ENCODE peak calls at places on chromosomes 16 and 17, in four cellular contexts. S is tibial artery, E is EL, H is heart right ventricle. L is an unnamed sample.

GRCh38 chr17:28959471-28959871 is 8.2 kb upstream of the PHF12 start:
- DNase-seq in S (peak; percentile 49), E (no peak), H (no peak), L (no peak)

GRCh38 chr17:45288825-45289224 is 26.9 kb upstream of the SPATA32 start:
- DNase-seq in S (no peak), E (no peak), H (peak; percentile 55), L (no peak)

GRCh38 chr17:17823433-17824118 is 13.2 kb downstream of the SREBF1 start:
- DNase-seq in S (peak; percentile 96), E (peak; percentile 88), H (peak; percentile 83), L (peak; percentile 83)

GRCh38 chr17:31660684-31661083 is 198.4 kb downstream of the COPRS start:
- DNase-seq in S (no peak), E (no peak), H (no peak), L (no peak)

GRCh38 chr16:58428621-58429557 is 36.6 kb downstream of the GINS3 start:
- DNase-seq in S (no peak), E (peak; percentile 43), H (no peak), L (peak; percentile 33)

GRCh38 chr17:55813944-55814343 is 63.1 kb downstream of the PCTP start:
- DNase-seq in S (no peak), E (no peak), H (no peak), L (no peak)

GRCh38 chr16:56812884-56813283 is 52.1 kb upstream of the SLC12A3 start:
- DNase-seq in S (no peak), E (peak; percentile 62), H (no peak), L (peak; percentile 63)

GRCh38 chr17:35243459-35244204 is 760 bp downstream of the SLFN5 start:
- DNase-seq in S (peak; percentile 83), E (peak; percentile 74), H (peak; percentile 55), L (peak; percentile 74)

GRCh38 chr16:3152273-3153076 is 17.6 kb downstream of the ZNF213 start:
- DNase-seq in S (peak; percentile 95), E (peak; percentile 93), H (peak; percentile 90), L (peak; percentile 95)

GRCh38 chr17:82461827-82462524 is 3.4 kb downstream of the NARF start:
- DNase-seq in S (no peak), E (no peak), H (no peak), L (peak; percentile 18)

GRCh38 chr16:58499615-58500328 is at the start of gene NDRG4:
- DNase-seq in S (peak; percentile 64), E (peak; percentile 91), H (peak; percentile 58), L (peak; percentile 93)

GRCh38 chr16:87829123-87829980 is 40.0 kb downstream of the SLC7A5 start:
- DNase-seq in S (no peak), E (no peak), H (no peak), L (no peak)

GRCh38 chr16:82192665-82193064 is 22.6 kb upstream of the MPHOSPH6 start:
- DNase-seq in S (no peak), E (peak; percentile 70), H (no peak), L (peak; percentile 83)

GRCh38 chr17:62986549-62986948 is 20.5 kb downstream of the TANC2 start:
- DNase-seq in S (no peak), E (no peak), H (no peak), L (no peak)

GRCh38 chr16:57534881-57535658 is 1.3 kb downstream of the CCDC102A start:
- DNase-seq in S (peak; percentile 70), E (no peak), H (peak; percentile 38), L (no peak)

GRCh38 chr17:52536466-52536865 is 378.0 kb upstream of the CA10 start:
- DNase-seq in S (no peak), E (no peak), H (peak; percentile 32), L (no peak)

GRCh38 chr17:72560303-72561247 is 439.8 kb downstream of the SOX9 start:
- DNase-seq in S (no peak), E (peak; percentile 51), H (no peak), L (peak; percentile 55)

GRCh38 chr16:78750611-78751010 is 651.2 kb downstream of the WWOX start:
- DNase-seq in S (no peak), E (no peak), H (no peak), L (no peak)

GRCh38 chr16:14131774-14132695 is 60.9 kb downstream of the MRTFB start:
- DNase-seq in S (no peak), E (no peak), H (no peak), L (peak; percentile 37)

GRCh38 chr17:59804910-59805381 is 87.8 kb downstream of the TUBD1 start:
- DNase-seq in S (no peak), E (no peak), H (no peak), L (no peak)

GRCh38 chr16:51465026-51465425 is 314.0 kb upstream of the SALL1 start:
- DNase-seq in S (no peak), E (peak; percentile 37), H (no peak), L (peak; percentile 70)

GRCh38 chr17:74156878-74157277 is 46.6 kb upstream of the RPL38 start:
- DNase-seq in S (no peak), E (no peak), H (no peak), L (no peak)

GRCh38 chr17:31627960-31628359 is 231.1 kb downstream of the COPRS start:
- DNase-seq in S (no peak), E (peak; percentile 91), H (no peak), L (no peak)

GRCh38 chr16:21713549-21714368 is 50.0 kb downstream of the OTOA start:
- DNase-seq in S (no peak), E (no peak), H (no peak), L (no peak)

GRCh38 chr17:19728114-19728495 is 11.7 kb upstream of the SLC47A2 start:
- DNase-seq in S (peak; percentile 94), E (peak; percentile 57), H (peak; percentile 77), L (peak; percentile 44)

GRCh38 chr17:39605492-39606433 is 2.0 kb downstream of the NEUROD2 start:
- DNase-seq in S (no peak), E (no peak), H (no peak), L (peak; percentile 16)

GRCh38 chr17:76370261-76370993 is 14.0 kb upstream of the SPHK1 start:
- DNase-seq in S (peak; percentile 84), E (peak; percentile 98), H (peak; percentile 87), L (peak; percentile 95)

GRCh38 chr17:80855968-80856862 is 135.4 kb upstream of the CHMP6 start:
- DNase-seq in S (peak; percentile 87), E (peak; percentile 99), H (peak; percentile 36), L (peak; percentile 96)

GRCh38 chr16:88764080-88764479 is 20.9 kb downstream of the PIEZO1 start:
- DNase-seq in S (no peak), E (no peak), H (no peak), L (no peak)

GRCh38 chr16:57092786-57093301 is 461 bp downstream of the CPNE2 start:
- DNase-seq in S (no peak), E (peak; percentile 40), H (no peak), L (peak; percentile 32)

GRCh38 chr17:82242977-82243647 is 14.3 kb downstream of the SLC16A3 start:
- DNase-seq in S (peak; percentile 95), E (peak; percentile 73), H (peak; percentile 67), L (peak; percentile 75)

GRCh38 chr17:36722903-36723263 is 121.5 kb downstream of the MRM1 start:
- DNase-seq in S (no peak), E (no peak), H (no peak), L (no peak)

GRCh38 chr16:3009568-3010390 is 2.9 kb upstream of the CLDN9 start:
- DNase-seq in S (no peak), E (no peak), H (no peak), L (peak; percentile 67)

GRCh38 chr17:81582341-81582740 is 30.2 kb upstream of the FAAP100 start:
- DNase-seq in S (no peak), E (peak; percentile 70), H (no peak), L (peak; percentile 68)

GRCh38 chr17:27996157-27997043 is 46.1 kb upstream of the NLK start:
- DNase-seq in S (no peak), E (no peak), H (no peak), L (no peak)

GRCh38 chr16:10921536-10922327 is 20.5 kb downstream of the DEXI start:
- DNase-seq in S (no peak), E (peak; percentile 9), H (no peak), L (peak; percentile 19)

GRCh38 chr16:84175351-84176081 is 11.3 kb downstream of the TAF1C start:
- DNase-seq in S (no peak), E (no peak), H (no peak), L (peak; percentile 52)

GRCh38 chr16:56277040-56277439 is 85.8 kb downstream of the GNAO1 start:
- DNase-seq in S (peak; percentile 53), E (no peak), H (no peak), L (no peak)

L was measured in kidney tubule cell.